ENCODE peak calls at places on chromosomes 4 and X, in seven cellular contexts. J is tibial nerve; Q is stimulated activated CD8-positive, alpha-beta memory T cell treated with anti-CD3 and anti-CD28 coated beads, Interleukin-2, amount 100 ng/mL, for 48 hours; E is activated T-cell treated with anti-CD3 and anti-CD28 coated beads for 4 hours; V is mesenchymal stem cell; D is Calu3; X is SW480. Z is an unnamed sample.

GRCh38 chr4:112296949-112297483 is at the start of gene ALPK1:
- DNase-seq in J (no peak), Q (no peak), E (no peak), V (peak; percentile 92), D (peak; percentile 22), X (peak; percentile 56), Z (peak; percentile 94)

GRCh38 chr4:8050555-8051206 is 107.9 kb downstream of the ABLIM2 start:
- DNase-seq in J (peak; percentile 59), Q (no peak), E (no peak), V (peak; percentile 24), D (no peak), X (peak; percentile 59), Z (peak; percentile 42)

GRCh38 chrX:40009890-40010289 is 87.9 kb downstream of the BCOR start:
- DNase-seq in J (no peak), Q (no peak), E (no peak), V (no peak), D (no peak), X (no peak), Z (no peak)

GRCh38 chr4:181784881-181785280 is 458.3 kb upstream of the TENM3 start:
- DNase-seq in J (no peak), Q (no peak), E (no peak), V (no peak), D (no peak), X (no peak), Z (no peak)

GRCh38 chr4:58093352-58093751 is 983.2 kb upstream of the IGFBP7 start:
- DNase-seq in J (no peak), Q (no peak), E (no peak), V (no peak), D (no peak), X (no peak), Z (no peak)

GRCh38 chrX:127129510-127129909 is 310.0 kb downstream of the PRR32 start:
- DNase-seq in J (no peak), Q (no peak), E (no peak), V (no peak), D (no peak), X (no peak), Z (no peak)

GRCh38 chr4:73729534-73730165 is 10.7 kb upstream of the CXCL8 start:
- DNase-seq in J (peak; percentile 55), Q (no peak), E (no peak), V (peak; percentile 86), D (peak; percentile 59), X (peak; percentile 57), Z (peak; percentile 82)

GRCh38 chrX:21934414-21934813 is 6.1 kb upstream of the SMS start:
- DNase-seq in J (no peak), Q (no peak), E (no peak), V (no peak), D (no peak), X (no peak), Z (no peak)

GRCh38 chrX:8939344-8939743 is 94.6 kb downstream of the FAM9B start:
- DNase-seq in J (no peak), Q (no peak), E (no peak), V (no peak), D (no peak), X (peak; percentile 63), Z (no peak)

GRCh38 chr4:78749972-78750727 is 26.0 kb upstream of the BMP2K start:
- DNase-seq in J (no peak), Q (no peak), E (no peak), V (no peak), D (no peak), X (no peak), Z (no peak)

GRCh38 chr4:68373513-68373912 is 23.6 kb upstream of the YTHDC1 start:
- DNase-seq in J (peak; percentile 32), Q (peak; percentile 43), E (peak; percentile 24), V (no peak), D (no peak), X (no peak), Z (peak; percentile 60)

GRCh38 chrX:49972313-49972712 is 49.9 kb downstream of the CLCN5 start:
- DNase-seq in J (no peak), Q (no peak), E (no peak), V (no peak), D (no peak), X (no peak), Z (peak; percentile 28)

GRCh38 chrX:18406531-18407266 is 18.7 kb upstream of the CDKL5 start:
- DNase-seq in J (no peak), Q (no peak), E (no peak), V (no peak), D (no peak), X (no peak), Z (no peak)

GRCh38 chr4:40843696-40844095 is 93.9 kb downstream of the NSUN7 start:
- DNase-seq in J (no peak), Q (peak; percentile 12), E (peak; percentile 9), V (no peak), D (peak; percentile 3), X (no peak), Z (no peak)

GRCh38 chr4:82893942-82894341 is 3.0 kb upstream of the SEC31A start:
- DNase-seq in J (no peak), Q (no peak), E (no peak), V (no peak), D (no peak), X (no peak), Z (peak; percentile 71)

GRCh38 chr4:10746371-10747143 is 62.0 kb upstream of the CLNK start:
- DNase-seq in J (no peak), Q (no peak), E (no peak), V (peak; percentile 63), D (no peak), X (no peak), Z (peak; percentile 5)